ENCODE peak calls at places on chromosome 12, in four cellular contexts. C is H54, U is GM20000, J is Right ventricle myocardium superior. N is an unnamed sample.

GRCh38 chr12:4915752-4916151 is 6.0 kb downstream of the KCNA1 start:
- DNase-seq in C (no peak), U (no peak), J (no peak), N (no peak)

GRCh38 chr12:10220398-10221077 is 7.9 kb downstream of the GABARAPL1 start:
- DNase-seq in C (no peak), U (no peak), J (peak), N (no peak)

GRCh38 chr12:68334136-68334535 is 2.0 kb upstream of the MDM1 start:
- DNase-seq in C (no peak), U (peak), J (no peak), N (no peak)

GRCh38 chr12:104573-105081 is 38.1 kb downstream of the IQSEC3 start:
- DNase-seq in C (no peak), U (no peak), J (no peak), N (no peak)

GRCh38 chr12:1676043-1676442 is 14.8 kb upstream of the ADIPOR2 start:
- DNase-seq in C (no peak), U (no peak), J (no peak), N (no peak)

GRCh38 chr12:132513458-132514135 is 23.6 kb downstream of the FBRSL1 start:
- DNase-seq in C (no peak), U (no peak), J (no peak), N (no peak)

GRCh38 chr12:112121780-112122565 is 3.4 kb upstream of the TRAFD1 start:
- DNase-seq in C (no peak), U (no peak), J (peak), N (peak)

GRCh38 chr12:115638753-115639666 is 638.5 kb downstream of the MED13L start:
- DNase-seq in C (no peak), U (no peak), J (no peak), N (no peak)

GRCh38 chr12:12899530-12900380 is 8.4 kb downstream of the GPRC5A start:
- DNase-seq in C (no peak), U (peak), J (no peak), N (no peak)

GRCh38 chr12:106249411-106250135 is 1.8 kb upstream of the CKAP4 start:
- DNase-seq in C (no peak), U (peak), J (no peak), N (no peak)

GRCh38 chr12:32106153-32106516 is 512 bp upstream of the BICD1 start:
- DNase-seq in C (no peak), U (no peak), J (no peak), N (no peak)

GRCh38 chr12:92827836-92828431 is 101.2 kb downstream of the EEA1 start:
- DNase-seq in C (peak), U (peak), J (no peak), N (peak)

GRCh38 chr12:49969027-49969426 is 3.7 kb upstream of the AQP6 start:
- DNase-seq in C (no peak), U (no peak), J (no peak), N (no peak)

GRCh38 chr12:59827767-59828166 is 231.9 kb downstream of the SLC16A7 start:
- DNase-seq in C (no peak), U (no peak), J (no peak), N (no peak)

GRCh38 chr12:120783197-120783596 is 57.6 kb downstream of the ACADS start:
- DNase-seq in C (peak), U (no peak), J (no peak), N (peak)

GRCh38 chr12:67006612-67007011 is 262.5 kb upstream of the CAND1 start:
- DNase-seq in C (no peak), U (no peak), J (no peak), N (no peak)

GRCh38 chr12:28799337-28799736 is 349.7 kb upstream of the FAR2 start:
- DNase-seq in C (no peak), U (no peak), J (no peak), N (no peak)

GRCh38 chr12:64780531-64781373 is 21.5 kb upstream of the GNS start:
- DNase-seq in C (no peak), U (peak), J (peak), N (no peak)

GRCh38 chr12:47885012-47885501 is 19.7 kb downstream of the VDR start:
- DNase-seq in C (no peak), U (peak), J (no peak), N (no peak)

GRCh38 chr12:86660000-86660399 is 403.8 kb upstream of the MGAT4C start:
- DNase-seq in C (no peak), U (no peak), J (no peak), N (no peak)

GRCh38 chr12:18383203-18383602 is 121.9 kb downstream of the PIK3C2G start:
- DNase-seq in C (peak), U (no peak), J (no peak), N (no peak)

GRCh38 chr12:93894391-93895095 is 217.4 kb downstream of the CRADD start:
- DNase-seq in C (no peak), U (no peak), J (peak), N (no peak)

N was measured in HCT116.